ENCODE peak calls at places on chromosomes 2 and 18, in six cellular contexts. K is HepG2, A is H1, U is GM12892, W is GM12878, M is K562. N is an unnamed sample.

GRCh38 chr18:30359521-30359920 is 683.0 kb downstream of the DSC3 start:
- DNase-seq in K (no peak), A (no peak), U (no peak), W (no peak), M (peak), N (no peak)

GRCh38 chr2:11866358-11867335 is 120.2 kb downstream of the LPIN1 start:
- DNase-seq in K (no peak), A (no peak), U (no peak), W (peak), M (peak), N (no peak)

GRCh38 chr18:59556265-59556664 is 141.0 kb downstream of the CCBE1 start:
- DNase-seq in K (no peak), A (no peak), U (no peak), W (no peak), M (no peak), N (no peak)

GRCh38 chr2:174931724-174932123 is 73.5 kb downstream of the CHN1 start:
- DNase-seq in K (no peak), A (no peak), U (no peak), W (no peak), M (no peak), N (no peak)

GRCh38 chr18:2707559-2708168 is 52.1 kb downstream of the SMCHD1 start:
- DNase-seq in K (no peak), A (no peak), U (no peak), W (no peak), M (no peak), N (no peak)

GRCh38 chr18:3458952-3459853 is 9.2 kb downstream of the TGIF1 start:
- DNase-seq in K (no peak), A (no peak), U (no peak), W (no peak), M (no peak), N (no peak)

GRCh38 chr2:535222-535621 is 142.0 kb downstream of the TMEM18 start:
- DNase-seq in K (no peak), A (no peak), U (no peak), W (no peak), M (no peak), N (no peak)

GRCh38 chr2:159497256-159497655 is 119.1 kb downstream of the BAZ2B start:
- DNase-seq in K (peak), A (no peak), U (no peak), W (no peak), M (peak), N (no peak)

GRCh38 chr18:9545029-9545428 is 69.3 kb downstream of the PPP4R1 start:
- DNase-seq in K (no peak), A (no peak), U (no peak), W (no peak), M (no peak), N (no peak)
- TF ChIP-seq POLR2A in K (no peak), A (no peak), U (no peak), W (no peak), M (no peak), N (no peak)

GRCh38 chr2:8805278-8806045 is 32.0 kb downstream of the KIDINS220 start:
- DNase-seq in K (no peak), A (no peak), U (no peak), W (no peak), M (peak), N (no peak)
- TF ChIP-seq POLR2AphosphoS5 in K (no peak), A (no peak), U (no peak), W (no peak), M (no peak), N (no peak)

DNA sequence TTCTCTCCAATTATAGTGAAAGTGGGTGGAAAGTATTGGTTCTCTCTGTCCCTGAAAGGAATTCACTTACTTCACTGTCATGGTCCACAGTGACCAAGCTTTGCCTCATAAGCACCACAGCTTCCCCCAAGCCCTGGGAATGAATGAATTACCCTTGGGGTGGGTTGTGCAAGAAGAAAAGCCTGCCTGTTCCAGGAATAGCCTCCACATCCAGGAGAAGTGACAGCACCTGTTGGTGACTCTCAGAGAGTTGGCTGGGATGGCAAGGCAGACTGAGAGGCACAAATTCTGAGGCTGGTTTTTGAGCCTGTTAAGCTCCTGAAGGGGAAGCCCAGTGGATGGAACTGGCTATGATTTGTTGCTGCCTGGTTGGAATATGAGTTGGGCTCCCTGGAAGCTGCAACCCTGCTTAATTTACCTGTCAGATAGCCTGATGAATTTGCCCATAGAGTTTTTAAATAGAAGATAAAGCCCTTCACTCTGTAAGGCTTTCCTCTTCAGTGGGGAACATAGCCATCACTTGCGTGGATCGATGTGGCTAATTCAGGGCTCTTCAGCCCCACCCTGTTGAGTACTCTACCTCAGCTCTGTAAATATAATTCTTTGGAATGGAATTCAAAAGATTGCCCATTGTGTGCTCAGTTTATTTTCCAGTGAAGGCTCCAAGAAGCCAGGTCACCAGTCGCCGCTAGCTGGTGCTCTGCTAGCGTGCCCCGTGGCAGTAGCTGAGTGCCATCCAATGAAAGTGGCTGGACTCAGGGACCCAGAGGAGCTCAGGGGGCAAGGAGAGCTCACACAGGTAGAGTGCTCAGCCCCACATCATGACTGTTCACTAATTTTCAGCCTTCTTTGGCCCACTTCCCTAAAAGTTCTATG is 479.3 kb downstream of the IRS1 start:
- DNase-seq in K (no peak), A (no peak), U (no peak), W (no peak), M (no peak), N (no peak)
- TF ChIP-seq TAF1 in K (no peak), A (no peak), U (no peak), W (no peak), M (no peak), N (no peak)

GRCh38 chr18:48408727-48409590 is at the start of gene ZBTB7C:
- DNase-seq in K (no peak), A (no peak), U (peak), W (no peak), M (no peak), N (no peak)
- TF ChIP-seq POLR2A in K (no peak), A (no peak), U (no peak), W (no peak), M (no peak), N (no peak)

GRCh38 chr2:202088777-202089176 is 15.7 kb downstream of the KIAA2012 start:
- DNase-seq in K (no peak), A (no peak), U (no peak), W (no peak), M (no peak), N (no peak)

GRCh38 chr2:202079289-202079688 is 6.2 kb downstream of the KIAA2012 start:
- DNase-seq in K (no peak), A (no peak), U (no peak), W (no peak), M (no peak), N (no peak)

DNA sequence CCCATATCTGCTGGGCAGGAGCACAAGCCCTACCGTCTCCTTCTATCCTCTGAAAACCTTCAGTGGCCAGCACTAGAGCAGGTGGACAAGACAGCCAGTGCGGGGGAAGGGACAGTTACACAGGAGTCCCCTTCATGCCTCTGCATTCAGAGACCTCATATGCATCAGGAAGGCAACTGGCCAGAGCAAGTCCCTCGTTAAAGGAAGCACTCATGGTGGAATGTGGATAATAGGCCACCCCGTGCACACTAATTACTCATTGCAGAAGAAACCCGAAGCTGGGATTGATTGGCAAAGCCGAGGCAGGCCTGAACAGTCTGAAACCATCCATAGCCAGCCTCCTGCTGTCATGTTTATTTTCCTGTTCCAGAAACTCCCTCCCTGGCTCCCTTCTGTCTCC is 11.2 kb downstream of the KIAA2012 start:
- DNase-seq in K (no peak), A (no peak), U (no peak), W (no peak), M (no peak), N (no peak)
- TF ChIP-seq POLR2AphosphoS5 in K (no peak), A (no peak), U (no peak), W (no peak), M (no peak), N (no peak)

GRCh38 chr2:6864251-6864758 is 1.4 kb downstream of the CMPK2 start:
- DNase-seq in K (no peak), A (no peak), U (no peak), W (no peak), M (no peak), N (no peak)

GRCh38 chr2:6865346-6866238 is at the start of gene CMPK2:
- DNase-seq in K (peak), A (no peak), U (peak), W (peak), M (peak), N (peak)

GRCh38 chr2:6864938-6865345 is 765 bp downstream of the CMPK2 start:
- DNase-seq in K (no peak), A (no peak), U (no peak), W (no peak), M (no peak), N (no peak)

GRCh38 chr2:6866982-6867381 is 1.3 kb upstream of the CMPK2 start:
- DNase-seq in K (no peak), A (no peak), U (no peak), W (no peak), M (no peak), N (no peak)

GRCh38 chr2:6866239-6866745 is 585 bp upstream of the CMPK2 start:
- DNase-seq in K (peak), A (no peak), U (no peak), W (peak), M (peak), N (no peak)
- TF ChIP-seq TAF1 in K (no peak), A (no peak), U (no peak), W (no peak), M (no peak), N (no peak)

GRCh38 chr2:101751276-101751675 is 53.8 kb downstream of the MAP4K4 start:
- DNase-seq in K (no peak), A (no peak), U (no peak), W (no peak), M (no peak), N (no peak)

GRCh38 chr2:101753720-101754490 is 56.4 kb downstream of the MAP4K4 start:
- DNase-seq in K (no peak), A (no peak), U (no peak), W (peak), M (no peak), N (no peak)

GRCh38 chr2:101753207-101753616 is 55.7 kb downstream of the MAP4K4 start:
- DNase-seq in K (peak), A (no peak), U (no peak), W (no peak), M (no peak), N (no peak)

GRCh38 chr2:101751875-101752619 is 54.5 kb downstream of the MAP4K4 start:
- DNase-seq in K (peak), A (no peak), U (no peak), W (peak), M (peak), N (no peak)

DNA sequence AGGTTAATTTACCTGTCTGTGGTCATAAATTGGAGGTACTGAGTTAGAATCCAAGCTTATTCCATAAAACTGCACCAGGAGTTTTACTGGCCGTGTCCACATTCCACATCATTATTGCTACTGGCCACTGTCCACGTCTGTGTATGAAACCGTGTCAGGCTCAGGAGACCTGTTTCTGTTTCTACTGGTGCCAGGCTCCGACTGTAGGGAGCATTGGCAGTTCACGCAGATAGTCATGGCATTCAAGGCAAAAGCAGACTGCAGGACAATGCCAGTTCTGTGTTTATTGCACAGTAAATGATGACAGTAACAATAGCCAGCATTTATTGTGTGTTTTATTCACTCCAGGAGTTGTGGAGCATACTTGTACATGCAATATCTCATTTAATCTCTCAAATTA is 55.2 kb downstream of the MAP4K4 start:
- DNase-seq in K (no peak), A (no peak), U (no peak), W (no peak), M (no peak), N (no peak)
- TF ChIP-seq POLR2A in K (no peak), A (no peak), U (no peak), W (no peak), M (no peak), N (no peak)

DNA sequence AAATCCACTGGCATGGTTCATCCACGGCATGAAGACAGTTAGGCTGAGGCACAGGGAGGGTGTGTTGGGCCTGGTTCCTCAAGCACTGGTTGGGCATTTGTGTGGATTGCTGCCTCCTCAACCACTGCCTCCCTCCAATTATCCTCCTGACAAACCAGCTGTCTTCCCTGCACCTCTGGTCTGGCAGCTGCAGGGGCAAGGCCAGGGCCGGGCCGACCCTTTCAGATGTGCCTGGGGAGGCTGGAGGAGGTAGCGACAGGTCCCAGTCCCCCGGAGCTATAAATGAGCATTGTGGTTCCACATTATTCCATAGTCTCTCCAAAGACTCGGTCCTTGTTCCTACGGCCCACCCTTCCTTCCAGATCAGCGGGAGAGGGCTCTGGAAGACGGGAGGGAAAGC is 86.2 kb downstream of the MBP start:
- DNase-seq in K (no peak), A (no peak), U (no peak), W (no peak), M (no peak), N (no peak)
- TF ChIP-seq POLR2AphosphoS5 in K (no peak), A (no peak), U (no peak), W (no peak), M (no peak), N (no peak)

GRCh38 chr2:230668939-230669303 is 43.7 kb upstream of the CAB39 start:
- DNase-seq in K (no peak), A (no peak), U (no peak), W (peak), M (no peak), N (no peak)
- TF ChIP-seq TAF1 in K (no peak), A (no peak), U (no peak), W (no peak), M (no peak), N (peak)

GRCh38 chr2:109702250-109702985 is 88.3 kb downstream of the SOWAHC start:
- DNase-seq in K (no peak), A (no peak), U (no peak), W (no peak), M (no peak), N (no peak)
- TF ChIP-seq POLR2A in K (no peak), A (no peak), U (no peak), W (no peak), M (no peak), N (no peak)

N was measured in GM12891.